ENCODE peak calls at places on chromosome 3, in nine cellular contexts. One of them, this sample, is unnamed. For H3K27me3, the result is how much of the 10 kb centered on the place peaks cover.

GRCh38 chr3:121894191-121894990 is at the start of gene SLC15A2:
- ATAC-seq in IMR-90: no peak
- ATAC-seq in gastrocnemius medialis: peak
- ATAC-seq in heart left ventricle: no peak
- ATAC-seq in right lobe of liver: peak
- ATAC-seq in body of pancreas: peak
- ATAC-seq in HCT116: no peak
- ATAC-seq in upper lobe of left lung: peak
- ATAC-seq in HepG2: no peak
- ATAC-seq in this sample: no peak

GRCh38 chr3:61997112-61997511 is 376.2 kb downstream of the FEZF2 start:
- ATAC-seq in HCT116: no peak
- ATAC-seq in HepG2: no peak
- ATAC-seq in upper lobe of left lung: no peak
- ATAC-seq in IMR-90: peak
- ATAC-seq in body of pancreas: no peak
- ATAC-seq in gastrocnemius medialis: no peak
- ATAC-seq in right lobe of liver: no peak
- ATAC-seq in heart left ventricle: peak
- ATAC-seq in this sample: no peak

GRCh38 chr3:47605646-47606045 is 27.0 kb upstream of the CSPG5 start:
- ATAC-seq in IMR-90: peak
- ATAC-seq in upper lobe of left lung: no peak
- ATAC-seq in right lobe of liver: no peak
- ATAC-seq in gastrocnemius medialis: no peak
- ATAC-seq in HepG2: no peak
- ATAC-seq in heart left ventricle: no peak
- ATAC-seq in HCT116: no peak
- ATAC-seq in body of pancreas: no peak
- ATAC-seq in this sample: no peak

GRCh38 chr3:23174426-23175039 is 28.6 kb upstream of the UBE2E2 start:
- ATAC-seq in right lobe of liver: no peak
- ATAC-seq in heart left ventricle: peak
- ATAC-seq in HepG2: no peak
- ATAC-seq in IMR-90: no peak
- ATAC-seq in gastrocnemius medialis: no peak
- ATAC-seq in upper lobe of left lung: peak
- ATAC-seq in body of pancreas: no peak
- ATAC-seq in HCT116: no peak
- ATAC-seq in this sample: no peak

GRCh38 chr3:88219138-88219792 is 69.5 kb downstream of the C3orf38 start:
- ATAC-seq in HepG2: peak
- ATAC-seq in body of pancreas: peak
- ATAC-seq in gastrocnemius medialis: no peak
- ATAC-seq in heart left ventricle: no peak
- ATAC-seq in IMR-90: peak
- ATAC-seq in upper lobe of left lung: peak
- ATAC-seq in right lobe of liver: peak
- ATAC-seq in HCT116: peak
- ATAC-seq in this sample: no peak

GRCh38 chr3:69292959-69293574 is 92.8 kb downstream of the FRMD4B start:
- ATAC-seq in right lobe of liver: no peak
- ATAC-seq in body of pancreas: no peak
- ATAC-seq in HCT116: no peak
- ATAC-seq in gastrocnemius medialis: no peak
- ATAC-seq in HepG2: no peak
- ATAC-seq in upper lobe of left lung: no peak
- ATAC-seq in heart left ventricle: peak
- ATAC-seq in IMR-90: no peak
- ATAC-seq in this sample: no peak

GRCh38 chr3:8320711-8321458 is 180.7 kb upstream of the LMCD1 start:
- ATAC-seq in HCT116: no peak
- ATAC-seq in IMR-90: no peak
- ATAC-seq in right lobe of liver: no peak
- ATAC-seq in body of pancreas: no peak
- ATAC-seq in HepG2: no peak
- ATAC-seq in gastrocnemius medialis: no peak
- ATAC-seq in upper lobe of left lung: no peak
- ATAC-seq in heart left ventricle: no peak
- ATAC-seq in this sample: no peak

GRCh38 chr3:143090486-143090885 is 29.1 kb upstream of the CHST2 start:
- ATAC-seq in gastrocnemius medialis: no peak
- ATAC-seq in IMR-90: no peak
- ATAC-seq in heart left ventricle: no peak
- ATAC-seq in right lobe of liver: peak
- ATAC-seq in HCT116: no peak
- ATAC-seq in upper lobe of left lung: no peak
- ATAC-seq in body of pancreas: no peak
- ATAC-seq in HepG2: no peak
- ATAC-seq in this sample: no peak

GRCh38 chr3:55454611-55455010 is 32.5 kb downstream of the WNT5A start:
- ATAC-seq in HCT116: no peak
- ATAC-seq in body of pancreas: no peak
- ATAC-seq in upper lobe of left lung: no peak
- ATAC-seq in HepG2: no peak
- ATAC-seq in right lobe of liver: no peak
- ATAC-seq in gastrocnemius medialis: no peak
- ATAC-seq in IMR-90: peak
- ATAC-seq in heart left ventricle: no peak
- ATAC-seq in this sample: no peak

GRCh38 chr3:194952882-194953281 is 267.2 kb downstream of the FAM43A start:
- ATAC-seq in right lobe of liver: peak
- ATAC-seq in body of pancreas: no peak
- ATAC-seq in HCT116: no peak
- ATAC-seq in IMR-90: no peak
- ATAC-seq in gastrocnemius medialis: no peak
- ATAC-seq in HepG2: peak
- ATAC-seq in heart left ventricle: no peak
- ATAC-seq in upper lobe of left lung: peak
- ATAC-seq in this sample: no peak

GRCh38 chr3:62749657-62750056 is 125.6 kb downstream of the CADPS start:
- ATAC-seq in body of pancreas: no peak
- ATAC-seq in gastrocnemius medialis: no peak
- ATAC-seq in HepG2: no peak
- ATAC-seq in upper lobe of left lung: no peak
- ATAC-seq in right lobe of liver: no peak
- ATAC-seq in HCT116: no peak
- ATAC-seq in heart left ventricle: no peak
- ATAC-seq in IMR-90: no peak
- ATAC-seq in this sample: no peak

GRCh38 chr3:18643290-18643689 is 218.2 kb upstream of the SATB1 start:
- ATAC-seq in gastrocnemius medialis: no peak
- ATAC-seq in upper lobe of left lung: no peak
- ATAC-seq in body of pancreas: peak
- ATAC-seq in heart left ventricle: no peak
- ATAC-seq in HepG2: no peak
- ATAC-seq in IMR-90: no peak
- ATAC-seq in right lobe of liver: no peak
- ATAC-seq in HCT116: no peak
- ATAC-seq in this sample: no peak

GRCh38 chr3:156035158-156035557 is 85.2 kb upstream of the KCNAB1 start:
- ATAC-seq in gastrocnemius medialis: no peak
- ATAC-seq in IMR-90: no peak
- ATAC-seq in upper lobe of left lung: no peak
- ATAC-seq in body of pancreas: no peak
- ATAC-seq in HepG2: no peak
- ATAC-seq in HCT116: no peak
- ATAC-seq in right lobe of liver: no peak
- ATAC-seq in heart left ventricle: no peak
- ATAC-seq in this sample: no peak

GRCh38 chr3:94049267-94049666 is 13.4 kb downstream of the DHFR2 start:
- ATAC-seq in HCT116: no peak
- ATAC-seq in body of pancreas: no peak
- ATAC-seq in HepG2: no peak
- ATAC-seq in upper lobe of left lung: no peak
- ATAC-seq in right lobe of liver: no peak
- ATAC-seq in gastrocnemius medialis: no peak
- ATAC-seq in IMR-90: no peak
- ATAC-seq in heart left ventricle: no peak
- ATAC-seq in this sample: no peak

GRCh38 chr3:13873818-13874217 is 6.1 kb downstream of the WNT7A start:
- ATAC-seq in body of pancreas: no peak
- ATAC-seq in upper lobe of left lung: no peak
- ATAC-seq in IMR-90: no peak
- ATAC-seq in right lobe of liver: no peak
- ATAC-seq in HepG2: no peak
- ATAC-seq in heart left ventricle: no peak
- ATAC-seq in gastrocnemius medialis: no peak
- ATAC-seq in HCT116: no peak
- ATAC-seq in this sample: no peak

GRCh38 chr3:53884623-53885022 is 2.7 kb upstream of the ACTR8 start:
- ATAC-seq in upper lobe of left lung: no peak
- ATAC-seq in body of pancreas: no peak
- ATAC-seq in HepG2: no peak
- ATAC-seq in right lobe of liver: no peak
- ATAC-seq in heart left ventricle: no peak
- ATAC-seq in IMR-90: no peak
- ATAC-seq in gastrocnemius medialis: no peak
- ATAC-seq in HCT116: no peak
- ATAC-seq in this sample: no peak

GRCh38 chr3:53885239-53885638 is 3.3 kb upstream of the ACTR8 start:
- ATAC-seq in body of pancreas: no peak
- ATAC-seq in HepG2: no peak
- ATAC-seq in HCT116: no peak
- ATAC-seq in gastrocnemius medialis: no peak
- ATAC-seq in upper lobe of left lung: no peak
- ATAC-seq in IMR-90: no peak
- ATAC-seq in heart left ventricle: no peak
- ATAC-seq in right lobe of liver: no peak
- ATAC-seq in this sample: no peak

GRCh38 chr3:53880396-53881345 is 1.3 kb downstream of the ACTR8 start:
- ATAC-seq in HCT116: no peak
- ATAC-seq in IMR-90: peak
- ATAC-seq in body of pancreas: no peak
- ATAC-seq in heart left ventricle: no peak
- ATAC-seq in right lobe of liver: no peak
- ATAC-seq in gastrocnemius medialis: no peak
- ATAC-seq in upper lobe of left lung: no peak
- ATAC-seq in HepG2: peak
- ATAC-seq in this sample: no peak

GRCh38 chr3:53883008-53883407 is 1.1 kb upstream of the ACTR8 start:
- ATAC-seq in right lobe of liver: no peak
- ATAC-seq in HepG2: no peak
- ATAC-seq in HCT116: no peak
- ATAC-seq in upper lobe of left lung: no peak
- ATAC-seq in IMR-90: no peak
- ATAC-seq in heart left ventricle: no peak
- ATAC-seq in gastrocnemius medialis: no peak
- ATAC-seq in body of pancreas: no peak
- ATAC-seq in this sample: no peak

GRCh38 chr3:53881691-53882593 is at the start of gene ACTR8:
- ATAC-seq in upper lobe of left lung: peak
- ATAC-seq in HepG2: peak
- ATAC-seq in IMR-90: peak
- ATAC-seq in body of pancreas: peak
- ATAC-seq in right lobe of liver: peak
- ATAC-seq in HCT116: peak
- ATAC-seq in gastrocnemius medialis: peak
- ATAC-seq in heart left ventricle: peak
- ATAC-seq in this sample: peak
- TF ChIP-seq POLR2A in upper lobe of left lung: no peak
- TF ChIP-seq POLR2A in HepG2: peak
- TF ChIP-seq POLR2A in IMR-90: peak
- TF ChIP-seq POLR2A in body of pancreas: peak
- TF ChIP-seq POLR2A in right lobe of liver: peak
- TF ChIP-seq POLR2A in HCT116: peak
- TF ChIP-seq POLR2A in gastrocnemius medialis: peak
- TF ChIP-seq POLR2A in heart left ventricle: no peak
- TF ChIP-seq POLR2A in this sample: peak

DNA sequence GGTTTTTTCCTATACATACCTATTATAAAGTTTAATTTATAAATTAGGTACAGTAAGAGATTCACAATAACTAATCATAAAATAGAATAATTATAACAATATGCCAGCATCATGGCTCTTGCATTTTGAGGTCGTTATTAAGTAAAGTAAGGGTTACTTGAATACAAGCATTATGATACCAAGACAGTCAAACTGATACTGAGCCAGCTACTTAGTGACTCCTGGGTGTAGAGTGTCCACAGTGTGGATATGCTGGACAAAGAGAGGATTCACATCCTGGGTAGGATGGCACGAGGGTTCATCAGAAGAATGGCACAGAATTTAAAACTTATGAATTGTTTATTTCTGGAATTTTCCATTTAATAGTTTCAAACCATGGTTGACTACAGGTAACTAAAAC is 157.2 kb upstream of the IL12A start:
- ATAC-seq in upper lobe of left lung: no peak
- ATAC-seq in HCT116: no peak
- ATAC-seq in body of pancreas: no peak
- ATAC-seq in right lobe of liver: no peak
- ATAC-seq in gastrocnemius medialis: no peak
- ATAC-seq in heart left ventricle: no peak
- ATAC-seq in HepG2: no peak
- ATAC-seq in IMR-90: no peak
- ATAC-seq in this sample: no peak
- H3K27ac ChIP-seq in upper lobe of left lung: no peak
- H3K27ac ChIP-seq in HCT116: no peak
- H3K27ac ChIP-seq in body of pancreas: no peak
- H3K27ac ChIP-seq in right lobe of liver: no peak
- H3K27ac ChIP-seq in gastrocnemius medialis: peak
- H3K27ac ChIP-seq in heart left ventricle: no peak
- H3K27ac ChIP-seq in HepG2: no peak
- H3K27ac ChIP-seq in IMR-90: no peak
- H3K27ac ChIP-seq in this sample: no peak

GRCh38 chr3:186365202-186365974 is 3.4 kb upstream of the DGKG start:
- ATAC-seq in gastrocnemius medialis: peak
- ATAC-seq in right lobe of liver: peak
- ATAC-seq in HCT116: no peak
- ATAC-seq in body of pancreas: no peak
- ATAC-seq in upper lobe of left lung: peak
- ATAC-seq in HepG2: no peak
- ATAC-seq in heart left ventricle: peak
- ATAC-seq in IMR-90: no peak
- ATAC-seq in this sample: peak
- H3K27me3 ChIP-seq in gastrocnemius medialis: under half
- H3K27me3 ChIP-seq in right lobe of liver: under half
- H3K27me3 ChIP-seq in HCT116: half or more
- H3K27me3 ChIP-seq in body of pancreas: under half
- H3K27me3 ChIP-seq in upper lobe of left lung: under half
- H3K27me3 ChIP-seq in HepG2: under half
- H3K27me3 ChIP-seq in heart left ventricle: under half
- H3K27me3 ChIP-seq in IMR-90: half or more
- H3K27me3 ChIP-seq in this sample: under half

DNA sequence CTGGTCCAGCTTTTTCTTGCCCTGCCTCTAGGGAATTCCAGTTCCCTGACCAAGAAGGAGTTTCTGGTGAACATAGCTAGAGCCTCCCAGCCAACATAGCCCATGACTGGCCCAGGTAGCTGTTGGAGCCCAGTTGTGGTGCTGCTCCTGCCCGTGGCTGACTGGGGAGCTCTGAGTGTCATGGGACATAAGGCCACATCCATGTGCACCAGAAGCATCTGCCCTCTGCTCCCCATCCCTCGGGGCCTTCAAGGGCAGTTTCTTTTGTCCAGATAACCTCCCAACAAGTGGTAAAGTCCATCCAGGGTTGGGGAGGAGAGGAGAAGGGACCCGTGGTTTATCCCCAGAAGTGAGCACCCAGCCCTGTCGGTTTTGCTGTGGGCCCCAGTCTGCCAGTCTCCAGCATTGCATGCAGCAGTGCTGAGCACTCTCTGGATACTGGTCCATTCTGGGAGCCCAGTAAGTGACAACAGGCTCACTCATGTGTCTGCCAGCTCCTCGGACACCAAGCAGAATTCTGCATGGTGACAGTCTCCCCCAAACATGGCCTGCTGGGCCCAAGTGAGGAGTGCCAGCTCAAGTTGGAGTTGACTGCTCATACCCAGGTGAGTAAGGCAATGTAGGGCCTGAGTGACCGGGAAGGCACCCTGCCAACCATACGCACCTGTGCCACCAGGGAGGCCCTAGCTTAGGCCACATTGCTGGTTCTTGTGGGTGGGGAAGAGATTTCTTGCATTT is 28.8 kb downstream of the ACAA1 start:
- ATAC-seq in body of pancreas: no peak
- ATAC-seq in HCT116: no peak
- ATAC-seq in gastrocnemius medialis: no peak
- ATAC-seq in right lobe of liver: no peak
- ATAC-seq in upper lobe of left lung: no peak
- ATAC-seq in HepG2: no peak
- ATAC-seq in heart left ventricle: no peak
- ATAC-seq in IMR-90: no peak
- ATAC-seq in this sample: no peak
- TF ChIP-seq POLR2A in body of pancreas: no peak
- TF ChIP-seq POLR2A in HCT116: no peak
- TF ChIP-seq POLR2A in gastrocnemius medialis: no peak
- TF ChIP-seq POLR2A in right lobe of liver: no peak
- TF ChIP-seq POLR2A in upper lobe of left lung: no peak
- TF ChIP-seq POLR2A in HepG2: no peak
- TF ChIP-seq POLR2A in heart left ventricle: no peak
- TF ChIP-seq POLR2A in IMR-90: no peak
- TF ChIP-seq POLR2A in this sample: no peak

This sample was measured in gastroesophageal sphincter.